ENCODE peak calls at places on chromosomes 6 and 20, in ten cellular contexts. X is GM20000; Q is IMR-90; Z is RCC 7860; G is stimulated activated CD4-positive, alpha-beta T cell treated with anti-CD3 and anti-CD28 coated beads, Interleukin-4, amount 100 ng/mL, for 24 hours; S is NCI-H2081; J is lung; I is ELF-1; E is Calu3; V is mucosa of gallbladder. M is an unnamed sample.
A peak's percentile ranks its signal among the peaks of the same experiment; 100 is the strongest.

GRCh38 chr6:137268911-137269310 is 49.7 kb upstream of the IFNGR1 start:
- DNase-seq in X (no peak), V (no peak), S (no peak), Q (no peak), E (no peak), Z (no peak), G (no peak), I (no peak), J (no peak), M (no peak)

GRCh38 chr6:31042801-31043200 is 32.5 kb downstream of the MUC22 start:
- DNase-seq in J (peak; percentile 73), Z (no peak), Q (peak; percentile 50), G (peak; percentile 37), I (peak; percentile 84), S (no peak), E (peak; percentile 82), X (peak; percentile 46), V (peak; percentile 55), M (peak; percentile 71)

GRCh38 chr6:81241717-81242116 is 510.8 kb downstream of the TENT5A start:
- DNase-seq in E (no peak), X (no peak), J (no peak), I (no peak), S (no peak), Z (no peak), Q (peak; percentile 49), V (no peak), G (no peak), M (no peak)

GRCh38 chr20:63064310-63064709 is 57.5 kb upstream of the BHLHE23 start:
- DNase-seq in V (no peak), E (peak; percentile 40), I (no peak), J (no peak), G (no peak), Z (no peak), Q (no peak), S (no peak), X (no peak), M (peak; percentile 96)

GRCh38 chr6:139423970-139424667 is 49.7 kb upstream of the CITED2 start:
- DNase-seq in Z (no peak), Q (no peak), V (no peak), J (no peak), X (no peak), E (no peak), S (peak; percentile 10), G (no peak), I (no peak), M (peak; percentile 72)

GRCh38 chr6:22129751-22130150 is 167.1 kb downstream of the PRL start:
- DNase-seq in Z (no peak), S (no peak), X (no peak), G (no peak), J (no peak), I (no peak), E (no peak), Q (no peak), V (no peak), M (no peak)

GRCh38 chr6:80469977-80470376 is 363.5 kb downstream of the BCKDHB start:
- DNase-seq in V (no peak), I (no peak), J (no peak), G (no peak), X (no peak), Z (no peak), Q (no peak), S (no peak), E (no peak), M (no peak)

GRCh38 chr6:7124631-7125030 is 16.9 kb downstream of the RREB1 start:
- DNase-seq in G (no peak), Q (peak; percentile 57), V (no peak), I (peak; percentile 18), J (no peak), S (no peak), E (no peak), Z (no peak), X (no peak), M (no peak)

GRCh38 chr6:28648035-28648877 is 122.6 kb downstream of the GPX5 start:
- DNase-seq in G (peak; percentile 72), Q (peak; percentile 74), I (peak; percentile 87), S (peak; percentile 83), X (peak; percentile 58), E (peak; percentile 87), J (no peak), Z (peak; percentile 73), V (peak; percentile 18), M (peak; percentile 90)

GRCh38 chr20:17137692-17138091 is 89.1 kb upstream of the PCSK2 start:
- DNase-seq in G (no peak), X (no peak), E (no peak), J (no peak), S (no peak), V (no peak), I (no peak), Q (no peak), Z (no peak), M (no peak)

GRCh38 chr6:44115866-44116265 is 11.4 kb downstream of the MRPL14 start:
- DNase-seq in I (no peak), S (no peak), G (no peak), V (no peak), Z (peak; percentile 81), E (peak; percentile 84), X (no peak), J (no peak), Q (peak; percentile 37), M (peak; percentile 86)

GRCh38 chr6:66558189-66558588 is 851.2 kb upstream of the EYS start:
- DNase-seq in J (no peak), G (no peak), E (no peak), V (no peak), I (peak; percentile 2), S (no peak), Q (no peak), Z (no peak), X (no peak), M (peak; percentile 13)

GRCh38 chr6:170258395-170258794 is 32.5 kb downstream of the DLL1 start:
- DNase-seq in V (no peak), G (no peak), J (no peak), Z (no peak), Q (no peak), S (no peak), E (no peak), I (no peak), X (no peak), M (no peak)

GRCh38 chr6:42079941-42080464 is 29.7 kb downstream of the TAF8 start:
- DNase-seq in Q (no peak), S (no peak), Z (no peak), G (no peak), I (no peak), E (no peak), J (no peak), X (no peak), V (no peak), M (no peak)

GRCh38 chr20:45299786-45300185 is 6.9 kb upstream of the RBPJL start:
- DNase-seq in Z (no peak), Q (no peak), S (no peak), X (no peak), I (no peak), E (no peak), V (no peak), J (no peak), G (no peak), M (no peak)

GRCh38 chr6:73389854-73390253 is 4.8 kb upstream of the DDX43 start:
- DNase-seq in S (peak; percentile 9), G (no peak), E (no peak), I (no peak), X (no peak), V (no peak), Q (no peak), J (no peak), Z (no peak), M (peak; percentile 97)

GRCh38 chr6:43823879-43824740 is 54.1 kb downstream of the VEGFA start:
- DNase-seq in V (peak; percentile 84), I (no peak), S (peak; percentile 70), X (peak; percentile 23), G (no peak), Z (peak; percentile 61), E (peak; percentile 64), J (peak; percentile 79), Q (no peak), M (peak; percentile 20)

GRCh38 chr20:57560554-57561355 is at the start of gene PCK1:
- DNase-seq in X (no peak), E (peak; percentile 96), Z (peak; percentile 39), Q (peak; percentile 1), G (no peak), S (peak; percentile 20), J (no peak), I (no peak), V (peak; percentile 93), M (peak; percentile 61)

GRCh38 chr6:157613011-157613522 is 210.0 kb upstream of the SNX9 start:
- DNase-seq in E (peak; percentile 38), G (no peak), V (peak; percentile 49), X (no peak), Q (peak; percentile 97), S (no peak), J (no peak), Z (peak; percentile 56), I (no peak), M (no peak)

GRCh38 chr6:3022765-3023662 is 23.3 kb downstream of the NQO2 start:
- DNase-seq in Q (no peak), S (no peak), G (peak; percentile 34), V (no peak), X (no peak), Z (no peak), E (no peak), J (no peak), I (peak; percentile 85), M (peak; percentile 61)